ENCODE peak calls at places on chromosome 18, in six cellular contexts. J is aorta; L is effector memory CD4-positive, alpha-beta T cell; X is AG04450; G is mesendoderm; K is MG63. Q is an unnamed sample.

GRCh38 chr18:76670564-76671288 is 151.6 kb upstream of the ZNF236 start:
- DNase-seq in J (no peak), L (no peak), X (no peak), G (no peak), K (no peak), Q (no peak)

GRCh38 chr18:76499596-76500340 is 4.7 kb upstream of the ZNF516 start:
- DNase-seq in J (no peak), L (no peak), X (no peak), G (no peak), K (no peak), Q (no peak)

GRCh38 chr18:69528439-69528838 is 127.8 kb downstream of the DOK6 start:
- DNase-seq in J (no peak), L (no peak), X (no peak), G (no peak), K (no peak), Q (no peak)

GRCh38 chr18:31634331-31634713 is 42.6 kb downstream of the TTR start:
- DNase-seq in J (no peak), L (no peak), X (no peak), G (no peak), K (no peak), Q (no peak)

GRCh38 chr18:59885579-59886163 is 14.1 kb upstream of the PMAIP1 start:
- DNase-seq in J (no peak), L (peak; percentile 18), X (no peak), G (no peak), K (peak; percentile 55), Q (no peak)

GRCh38 chr18:32771169-32771751 is 1.6 kb downstream of the KLHL14 start:
- DNase-seq in J (no peak), L (no peak), X (no peak), G (peak; percentile 67), K (no peak), Q (peak; percentile 78)

GRCh38 chr18:9082763-9083510 is 19.6 kb upstream of the NDUFV2 start:
- DNase-seq in J (no peak), L (peak; percentile 1), X (no peak), G (no peak), K (no peak), Q (no peak)

GRCh38 chr18:62870643-62871042 is 155.3 kb downstream of the PHLPP1 start:
- DNase-seq in J (no peak), L (no peak), X (no peak), G (no peak), K (no peak), Q (no peak)

GRCh38 chr18:11955299-11956029 is 25.8 kb upstream of the IMPA2 start:
- DNase-seq in J (peak; percentile 81), L (no peak), X (peak; percentile 67), G (peak; percentile 89), K (peak; percentile 82), Q (no peak)

GRCh38 chr18:8952796-8953760 is 149.4 kb upstream of the NDUFV2 start:
- DNase-seq in J (no peak), L (no peak), X (peak; percentile 74), G (no peak), K (peak; percentile 89), Q (no peak)

GRCh38 chr18:48442761-48443160 is 33.6 kb upstream of the ZBTB7C start:
- DNase-seq in J (no peak), L (no peak), X (no peak), G (no peak), K (no peak), Q (no peak)

GRCh38 chr18:59079264-59079972 is 60.3 kb upstream of the SEC11C start:
- DNase-seq in J (no peak), L (no peak), X (no peak), G (no peak), K (peak; percentile 28), Q (no peak)

GRCh38 chr18:76984193-76985155 is 148.1 kb downstream of the MBP start:
- DNase-seq in J (no peak), L (no peak), X (no peak), G (no peak), K (no peak), Q (peak; percentile 72)

GRCh38 chr18:57352271-57352701 is at the start of gene ST8SIA3:
- DNase-seq in J (no peak), L (no peak), X (no peak), G (no peak), K (no peak), Q (no peak)

GRCh38 chr18:49685231-49685942 is 123.5 kb downstream of the LIPG start:
- DNase-seq in J (no peak), L (no peak), X (no peak), G (no peak), K (no peak), Q (no peak)

GRCh38 chr18:57801379-57802165 is 1.5 kb downstream of the ATP8B1 start:
- DNase-seq in J (peak; percentile 84), L (no peak), X (no peak), G (no peak), K (no peak), Q (no peak)

GRCh38 chr18:48940854-48941531 is 9.8 kb downstream of the SMAD7 start:
- DNase-seq in J (no peak), L (peak; percentile 91), X (no peak), G (peak; percentile 87), K (no peak), Q (no peak)

GRCh38 chr18:6150481-6150880 is 255.2 kb upstream of the TMEM200C start:
- DNase-seq in J (no peak), L (no peak), X (no peak), G (no peak), K (no peak), Q (no peak)

GRCh38 chr18:63089041-63089440 is 230.5 kb downstream of the BCL2 start:
- DNase-seq in J (no peak), L (no peak), X (no peak), G (no peak), K (no peak), Q (no peak)

GRCh38 chr18:3251249-3251962 is 3.8 kb downstream of the MYL12A start:
- DNase-seq in J (no peak), L (no peak), X (no peak), G (no peak), K (no peak), Q (no peak)

GRCh38 chr18:46260016-46260878 is 156.1 kb downstream of the HAUS1 start:
- DNase-seq in J (no peak), L (no peak), X (peak; percentile 37), G (peak; percentile 56), K (no peak), Q (no peak)

GRCh38 chr18:34048423-34048822 is 176.3 kb downstream of the NOL4 start:
- DNase-seq in J (no peak), L (no peak), X (no peak), G (peak; percentile 51), K (no peak), Q (no peak)

DNA sequence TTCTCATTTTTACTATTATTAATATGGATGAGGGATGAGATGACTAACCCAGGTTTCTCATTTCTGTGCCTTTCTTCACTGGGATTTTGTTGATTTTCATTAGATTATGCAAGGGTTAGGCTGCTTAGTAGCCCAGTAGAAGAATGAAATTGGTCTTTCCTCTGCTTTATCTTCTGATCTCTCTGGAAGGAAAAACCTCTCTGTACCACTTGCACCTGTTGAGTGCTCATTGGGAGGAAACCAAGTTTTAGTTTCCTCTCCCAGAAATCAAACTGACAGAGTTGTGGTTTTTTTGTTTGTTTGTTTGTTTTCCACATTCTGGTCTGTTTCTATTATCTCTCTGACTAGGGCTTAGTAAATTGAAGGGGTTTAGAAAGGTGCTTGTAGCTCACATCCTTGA is 60.8 kb downstream of the KIAA1328 start:
- DNase-seq in J (no peak), L (no peak), X (no peak), G (no peak), K (no peak), Q (no peak)
- H3K4me3 ChIP-seq in J (no peak overlapping the region), L (no peak overlapping the region), X (no peak overlapping the region), G (no peak overlapping the region), K (no peak overlapping the region), Q (no peak overlapping the region)

GRCh38 chr18:26575865-26576217 is 27.5 kb upstream of the KCTD1 start:
- DNase-seq in J (no peak), L (no peak), X (no peak), G (peak; percentile 18), K (no peak), Q (no peak)
- H3K4me3 ChIP-seq in J (no peak overlapping the region), L (no peak overlapping the region), X (no peak overlapping the region), G (no peak overlapping the region), K (peak overlapping the region; percentile 43), Q (peak overlapping the region; percentile 67)

DNA sequence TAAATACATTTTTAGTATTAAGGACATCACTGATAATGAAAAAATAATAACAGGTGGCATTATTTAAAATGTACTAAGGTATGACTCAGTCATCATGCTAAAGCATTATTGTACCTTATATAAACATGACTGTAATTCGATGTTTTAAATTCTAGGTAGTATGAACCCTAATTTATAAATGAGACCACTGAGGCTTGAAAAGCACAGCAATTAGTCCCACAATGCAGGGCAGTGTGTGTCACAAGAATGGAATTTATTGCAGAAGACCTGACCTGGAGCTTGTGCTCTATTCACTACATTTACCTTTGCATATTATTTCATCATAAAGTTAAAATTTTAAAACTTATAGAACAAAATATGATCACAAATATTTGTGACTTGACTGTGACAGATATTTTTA is 358.5 kb upstream of the DSEL start:
- DNase-seq in J (no peak), L (no peak), X (no peak), G (peak; percentile 54), K (no peak), Q (no peak)
- H3K4me3 ChIP-seq in J (no peak overlapping the region), L (no peak overlapping the region), X (no peak overlapping the region), G (no peak overlapping the region), K (no peak overlapping the region), Q (no peak overlapping the region)

DNA sequence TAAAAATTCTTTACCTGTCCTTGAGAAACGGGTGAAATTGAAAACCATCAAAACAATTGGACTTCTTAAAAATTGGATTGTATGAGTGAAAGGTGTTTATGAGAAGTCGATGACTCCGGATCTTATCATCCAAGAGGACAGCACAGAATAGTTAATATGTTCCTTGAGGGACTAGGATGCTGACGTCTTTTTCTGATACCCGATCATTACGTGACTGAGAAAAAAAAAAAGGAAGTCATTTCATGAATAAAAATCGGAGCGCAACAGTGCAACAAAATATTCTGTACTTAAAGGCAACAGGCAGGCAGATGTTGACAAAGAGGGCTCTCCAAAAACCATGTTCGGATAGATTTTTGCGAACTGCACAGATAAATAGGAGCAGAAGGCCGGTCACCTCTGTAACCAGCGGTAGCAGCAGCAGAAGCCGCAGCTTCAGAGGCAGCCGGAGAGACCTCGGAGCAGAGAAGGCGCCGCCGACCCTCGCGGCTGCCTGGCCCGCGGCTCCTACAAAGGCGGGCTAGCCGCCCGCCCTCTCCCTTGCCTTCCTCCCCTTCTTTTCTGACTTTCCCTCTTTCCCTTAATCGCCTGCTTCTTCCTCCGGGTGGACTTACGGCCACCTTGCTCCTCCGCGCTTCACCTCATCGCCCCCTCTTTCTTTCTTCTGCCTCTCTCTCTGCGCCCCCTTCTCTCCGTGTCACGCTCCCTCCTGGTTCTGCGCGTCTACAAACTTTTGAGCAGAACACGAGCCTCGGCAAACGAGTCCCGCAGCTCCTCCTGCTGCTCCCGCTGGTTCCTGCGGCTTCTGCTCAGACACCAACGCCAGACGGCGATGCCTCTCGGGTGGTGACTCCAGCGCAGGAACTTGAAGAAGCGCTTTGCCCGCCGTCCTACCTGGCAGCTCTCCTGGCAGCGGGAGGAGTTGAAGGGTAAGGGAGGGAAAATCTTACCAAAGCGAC is at the start of gene ADCYAP1:
- DNase-seq in J (no peak), L (no peak), X (no peak), G (peak; percentile 80), K (no peak), Q (no peak)
- H3K4me3 ChIP-seq in J (no peak within 1 kb of the TSS), L (no peak within 1 kb of the TSS), X (no peak within 1 kb of the TSS), G (no peak within 1 kb of the TSS), K (no peak within 1 kb of the TSS), Q (no peak within 1 kb of the TSS)

GRCh38 chr18:21241224-21242131 is 554 bp upstream of the GREB1L start:
- DNase-seq in J (peak; percentile 76), L (no peak), X (no peak), G (peak; percentile 24), K (no peak), Q (no peak)
- H3K4me3 ChIP-seq in J (peak overlapping the region; percentile 80), L (no peak overlapping the region), X (no peak overlapping the region), G (no peak overlapping the region), K (peak overlapping the region; percentile 31), Q (no peak overlapping the region)

GRCh38 chr18:74589820-74590219 is 7.8 kb upstream of the ZNF407 start:
- DNase-seq in J (no peak), L (no peak), X (no peak), G (no peak), K (no peak), Q (no peak)
- H3K4me3 ChIP-seq in J (no peak overlapping the region), L (no peak overlapping the region), X (no peak overlapping the region), G (no peak overlapping the region), K (no peak overlapping the region), Q (no peak overlapping the region)